ENCODE peak calls at places on chromosomes 7 and 10, in ten cellular contexts. One of them, this sample, is unnamed.

GRCh38 chr7:19572566-19572965 is 136.3 kb downstream of the POLR1F start:
- DNase-seq in pancreas: no peak
- DNase-seq in natural killer cell: no peak
- DNase-seq in body of pancreas: no peak
- DNase-seq in MCF 10A: no peak
- DNase-seq in GM13977: no peak
- DNase-seq in suprapubic skin: no peak
- DNase-seq in uterus: peak
- DNase-seq in OCI-LY7: no peak
- DNase-seq in Calu3: no peak
- DNase-seq in this sample: no peak

GRCh38 chr10:25808372-25808771 is 125.7 kb upstream of the MYO3A start:
- DNase-seq in pancreas: no peak
- DNase-seq in natural killer cell: no peak
- DNase-seq in body of pancreas: no peak
- DNase-seq in MCF 10A: no peak
- DNase-seq in GM13977: no peak
- DNase-seq in suprapubic skin: no peak
- DNase-seq in uterus: no peak
- DNase-seq in OCI-LY7: no peak
- DNase-seq in Calu3: no peak
- DNase-seq in this sample: no peak

GRCh38 chr7:132255898-132256297 is 320.4 kb downstream of the PLXNA4 start:
- DNase-seq in pancreas: peak
- DNase-seq in natural killer cell: no peak
- DNase-seq in body of pancreas: peak
- DNase-seq in MCF 10A: peak
- DNase-seq in GM13977: no peak
- DNase-seq in suprapubic skin: no peak
- DNase-seq in uterus: no peak
- DNase-seq in OCI-LY7: no peak
- DNase-seq in Calu3: peak
- DNase-seq in this sample: no peak

GRCh38 chr10:66321746-66322145 is 604.1 kb upstream of the LRRTM3 start:
- DNase-seq in pancreas: no peak
- DNase-seq in natural killer cell: no peak
- DNase-seq in body of pancreas: no peak
- DNase-seq in MCF 10A: peak
- DNase-seq in GM13977: no peak
- DNase-seq in suprapubic skin: no peak
- DNase-seq in uterus: no peak
- DNase-seq in OCI-LY7: no peak
- DNase-seq in Calu3: no peak
- DNase-seq in this sample: no peak

GRCh38 chr10:97325754-97326153 is 6.7 kb downstream of the FRAT1 start:
- DNase-seq in pancreas: no peak
- DNase-seq in natural killer cell: no peak
- DNase-seq in body of pancreas: no peak
- DNase-seq in MCF 10A: no peak
- DNase-seq in GM13977: no peak
- DNase-seq in suprapubic skin: no peak
- DNase-seq in uterus: no peak
- DNase-seq in OCI-LY7: no peak
- DNase-seq in Calu3: no peak
- DNase-seq in this sample: no peak

GRCh38 chr7:156998988-156999610 is 11.4 kb downstream of the MNX1 start:
- DNase-seq in pancreas: no peak
- DNase-seq in natural killer cell: no peak
- DNase-seq in body of pancreas: no peak
- DNase-seq in MCF 10A: no peak
- DNase-seq in GM13977: peak
- DNase-seq in suprapubic skin: no peak
- DNase-seq in uterus: no peak
- DNase-seq in OCI-LY7: no peak
- DNase-seq in Calu3: no peak
- DNase-seq in this sample: no peak

GRCh38 chr7:152860302-152860701 is 100.8 kb downstream of the ACTR3B start:
- DNase-seq in pancreas: no peak
- DNase-seq in natural killer cell: no peak
- DNase-seq in body of pancreas: no peak
- DNase-seq in MCF 10A: no peak
- DNase-seq in GM13977: no peak
- DNase-seq in suprapubic skin: no peak
- DNase-seq in uterus: no peak
- DNase-seq in OCI-LY7: no peak
- DNase-seq in Calu3: no peak
- DNase-seq in this sample: no peak

GRCh38 chr10:117165557-117166419 is 27.7 kb upstream of the VAX1 start:
- DNase-seq in pancreas: peak
- DNase-seq in natural killer cell: no peak
- DNase-seq in body of pancreas: peak
- DNase-seq in MCF 10A: no peak
- DNase-seq in GM13977: peak
- DNase-seq in suprapubic skin: peak
- DNase-seq in uterus: no peak
- DNase-seq in OCI-LY7: no peak
- DNase-seq in Calu3: peak
- DNase-seq in this sample: peak

GRCh38 chr7:94449151-94449725 is 54.5 kb downstream of the COL1A2 start:
- DNase-seq in pancreas: no peak
- DNase-seq in natural killer cell: no peak
- DNase-seq in body of pancreas: no peak
- DNase-seq in MCF 10A: peak
- DNase-seq in GM13977: peak
- DNase-seq in suprapubic skin: no peak
- DNase-seq in uterus: no peak
- DNase-seq in OCI-LY7: peak
- DNase-seq in Calu3: no peak
- DNase-seq in this sample: no peak

GRCh38 chr10:18421726-18422293 is 229.6 kb downstream of the NSUN6 start:
- DNase-seq in pancreas: no peak
- DNase-seq in natural killer cell: no peak
- DNase-seq in body of pancreas: no peak
- DNase-seq in MCF 10A: no peak
- DNase-seq in GM13977: no peak
- DNase-seq in suprapubic skin: no peak
- DNase-seq in uterus: no peak
- DNase-seq in OCI-LY7: no peak
- DNase-seq in Calu3: no peak
- DNase-seq in this sample: no peak

GRCh38 chr10:89591796-89592271 is 53.2 kb downstream of the PANK1 start:
- DNase-seq in pancreas: peak
- DNase-seq in natural killer cell: no peak
- DNase-seq in body of pancreas: peak
- DNase-seq in MCF 10A: no peak
- DNase-seq in GM13977: no peak
- DNase-seq in suprapubic skin: no peak
- DNase-seq in uterus: peak
- DNase-seq in OCI-LY7: no peak
- DNase-seq in Calu3: no peak
- DNase-seq in this sample: no peak

GRCh38 chr7:104980969-104981670 is 32.9 kb upstream of the KMT2E start:
- DNase-seq in pancreas: no peak
- DNase-seq in natural killer cell: no peak
- DNase-seq in body of pancreas: no peak
- DNase-seq in MCF 10A: peak
- DNase-seq in GM13977: peak
- DNase-seq in suprapubic skin: no peak
- DNase-seq in uterus: no peak
- DNase-seq in OCI-LY7: peak
- DNase-seq in Calu3: no peak
- DNase-seq in this sample: no peak

GRCh38 chr7:113092762-113093161 is 6.1 kb upstream of the GPR85 start:
- DNase-seq in pancreas: no peak
- DNase-seq in natural killer cell: no peak
- DNase-seq in body of pancreas: no peak
- DNase-seq in MCF 10A: no peak
- DNase-seq in GM13977: no peak
- DNase-seq in suprapubic skin: no peak
- DNase-seq in uterus: no peak
- DNase-seq in OCI-LY7: no peak
- DNase-seq in Calu3: no peak
- DNase-seq in this sample: no peak

GRCh38 chr10:48215148-48215982 is 59.1 kb downstream of the FRMPD2 start:
- DNase-seq in pancreas: peak
- DNase-seq in natural killer cell: peak
- DNase-seq in body of pancreas: peak
- DNase-seq in MCF 10A: peak
- DNase-seq in GM13977: peak
- DNase-seq in suprapubic skin: no peak
- DNase-seq in uterus: no peak
- DNase-seq in OCI-LY7: peak
- DNase-seq in Calu3: peak
- DNase-seq in this sample: peak

GRCh38 chr7:21430575-21430954 is 2.7 kb downstream of the SP4 start:
- DNase-seq in pancreas: no peak
- DNase-seq in natural killer cell: no peak
- DNase-seq in body of pancreas: peak
- DNase-seq in MCF 10A: no peak
- DNase-seq in GM13977: no peak
- DNase-seq in suprapubic skin: no peak
- DNase-seq in uterus: no peak
- DNase-seq in OCI-LY7: peak
- DNase-seq in Calu3: no peak
- DNase-seq in this sample: no peak

DNA sequence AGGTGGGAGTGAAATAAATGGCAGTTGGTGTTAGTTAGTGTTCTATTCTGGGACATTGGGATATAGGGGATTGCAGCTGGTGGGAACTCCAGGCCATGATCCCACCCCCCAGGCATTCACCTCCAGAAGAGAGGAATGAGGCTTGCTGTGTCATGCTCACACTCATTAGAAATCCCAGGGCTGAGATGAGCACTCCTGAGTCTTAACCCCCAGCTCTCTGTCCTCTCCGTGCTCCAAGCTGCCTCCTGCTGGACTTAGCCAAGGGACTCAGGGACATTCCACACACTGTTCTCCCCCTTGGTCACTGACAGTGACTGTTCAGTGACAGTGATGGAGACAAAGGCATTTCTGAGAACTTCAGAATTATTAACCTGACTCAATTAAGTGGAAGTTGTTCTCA is 21.5 kb downstream of the CYP26A1 start:
- DNase-seq in pancreas: no peak
- DNase-seq in natural killer cell: no peak
- DNase-seq in body of pancreas: no peak
- DNase-seq in MCF 10A: no peak
- DNase-seq in GM13977: no peak
- DNase-seq in suprapubic skin: no peak
- DNase-seq in uterus: no peak
- DNase-seq in OCI-LY7: no peak
- DNase-seq in Calu3: no peak
- DNase-seq in this sample: no peak
- TF ChIP-seq CTCF in pancreas: no peak
- TF ChIP-seq CTCF in natural killer cell: no peak
- TF ChIP-seq CTCF in body of pancreas: no peak
- TF ChIP-seq CTCF in MCF 10A: no peak
- TF ChIP-seq CTCF in GM13977: no peak
- TF ChIP-seq CTCF in suprapubic skin: no peak
- TF ChIP-seq CTCF in uterus: no peak
- TF ChIP-seq CTCF in OCI-LY7: no peak
- TF ChIP-seq CTCF in Calu3: no peak
- TF ChIP-seq CTCF in this sample: no peak

GRCh38 chr7:101156277-101156676 is 2.0 kb downstream of the AP1S1 start:
- DNase-seq in pancreas: no peak
- DNase-seq in natural killer cell: no peak
- DNase-seq in body of pancreas: no peak
- DNase-seq in MCF 10A: no peak
- DNase-seq in GM13977: no peak
- DNase-seq in suprapubic skin: no peak
- DNase-seq in uterus: no peak
- DNase-seq in OCI-LY7: no peak
- DNase-seq in Calu3: no peak
- DNase-seq in this sample: no peak
- TF ChIP-seq CTCF in pancreas: no peak
- TF ChIP-seq CTCF in natural killer cell: no peak
- TF ChIP-seq CTCF in body of pancreas: no peak
- TF ChIP-seq CTCF in MCF 10A: no peak
- TF ChIP-seq CTCF in GM13977: no peak
- TF ChIP-seq CTCF in suprapubic skin: no peak
- TF ChIP-seq CTCF in uterus: no peak
- TF ChIP-seq CTCF in OCI-LY7: peak
- TF ChIP-seq CTCF in Calu3: no peak
- TF ChIP-seq CTCF in this sample: no peak

GRCh38 chr7:123070702-123071286 is 75.3 kb upstream of the TAS2R16 start:
- DNase-seq in pancreas: no peak
- DNase-seq in natural killer cell: no peak
- DNase-seq in body of pancreas: no peak
- DNase-seq in MCF 10A: no peak
- DNase-seq in GM13977: peak
- DNase-seq in suprapubic skin: no peak
- DNase-seq in uterus: no peak
- DNase-seq in OCI-LY7: peak
- DNase-seq in Calu3: peak
- DNase-seq in this sample: no peak
- TF ChIP-seq CTCF in pancreas: no peak
- TF ChIP-seq CTCF in natural killer cell: no peak
- TF ChIP-seq CTCF in body of pancreas: peak
- TF ChIP-seq CTCF in MCF 10A: no peak
- TF ChIP-seq CTCF in GM13977: peak
- TF ChIP-seq CTCF in suprapubic skin: no peak
- TF ChIP-seq CTCF in uterus: no peak
- TF ChIP-seq CTCF in OCI-LY7: peak
- TF ChIP-seq CTCF in Calu3: no peak
- TF ChIP-seq CTCF in this sample: no peak

DNA sequence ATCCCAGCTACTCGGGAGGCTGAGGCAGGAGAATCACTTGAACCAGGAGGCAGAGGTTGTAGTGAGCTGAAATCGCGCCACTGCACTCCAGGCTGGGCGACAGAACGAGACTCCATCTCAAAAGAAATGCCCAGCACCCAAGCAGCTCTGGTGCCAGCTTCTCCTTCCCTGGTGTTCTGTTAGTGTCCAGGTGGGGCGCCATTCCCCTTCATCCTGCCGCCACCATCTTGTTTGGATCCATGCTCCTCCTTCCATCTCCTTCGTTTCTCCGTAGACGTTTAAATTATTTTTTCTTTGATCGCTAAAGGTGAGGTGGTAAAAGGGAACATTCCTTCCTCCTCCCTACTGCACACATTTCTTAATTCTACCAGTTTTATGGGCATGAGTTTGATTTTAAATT is 30.3 kb downstream of the PROSER2 start:
- DNase-seq in pancreas: no peak
- DNase-seq in natural killer cell: no peak
- DNase-seq in body of pancreas: no peak
- DNase-seq in MCF 10A: no peak
- DNase-seq in GM13977: no peak
- DNase-seq in suprapubic skin: no peak
- DNase-seq in uterus: no peak
- DNase-seq in OCI-LY7: peak
- DNase-seq in Calu3: no peak
- DNase-seq in this sample: no peak
- TF ChIP-seq CTCF in pancreas: no peak
- TF ChIP-seq CTCF in natural killer cell: no peak
- TF ChIP-seq CTCF in body of pancreas: no peak
- TF ChIP-seq CTCF in MCF 10A: peak
- TF ChIP-seq CTCF in GM13977: peak
- TF ChIP-seq CTCF in suprapubic skin: no peak
- TF ChIP-seq CTCF in uterus: no peak
- TF ChIP-seq CTCF in OCI-LY7: peak
- TF ChIP-seq CTCF in Calu3: no peak
- TF ChIP-seq CTCF in this sample: peak